ENCODE peak calls at places on chromosomes 13 and 19, in six cellular contexts. K is Peyer's patch, M is body of pancreas, P is A549, X is heart left ventricle, E is tibial nerve. U is an unnamed sample.
A peak's percentile ranks its signal among the peaks of the same experiment; 100 is the strongest.

GRCh38 chr13:38341149-38341692 is 8.4 kb upstream of the UFM1 start:
- DNase-seq in K (no peak), M (no peak), P (no peak), X (no peak), E (no peak), U (no peak)

GRCh38 chr19:39264306-39265290 is 3.6 kb upstream of the IFNL2 start:
- DNase-seq in K (peak; percentile 41), M (no peak), P (no peak), X (no peak), E (no peak), U (no peak)

GRCh38 chr13:26968431-26969335 is 202.9 kb downstream of the USP12 start:
- DNase-seq in K (peak; percentile 80), M (peak; percentile 67), P (no peak), X (no peak), E (no peak), U (peak; percentile 86)

GRCh38 chr13:40271931-40272775 is 394.3 kb downstream of the FOXO1 start:
- DNase-seq in K (peak; percentile 72), M (peak; percentile 41), P (no peak), X (peak; percentile 87), E (peak; percentile 91), U (peak; percentile 38)

GRCh38 chr19:7191946-7192691 is 102.1 kb downstream of the INSR start:
- DNase-seq in K (no peak), M (no peak), P (no peak), X (no peak), E (no peak), U (peak; percentile 19)

GRCh38 chr13:32047088-32047487 is 15.5 kb downstream of the FRY start:
- DNase-seq in K (no peak), M (no peak), P (no peak), X (no peak), E (no peak), U (no peak)

GRCh38 chr13:97191615-97192014 is 30.5 kb upstream of the MBNL2 start:
- DNase-seq in K (no peak), M (no peak), P (no peak), X (no peak), E (no peak), U (no peak)

GRCh38 chr19:34155686-34156085 is 16.6 kb upstream of the LSM14A start:
- DNase-seq in K (no peak), M (no peak), P (no peak), X (no peak), E (no peak), U (no peak)

GRCh38 chr13:113854238-113855011 is 9.5 kb downstream of the GAS6 start:
- DNase-seq in K (peak; percentile 41), M (peak; percentile 13), P (no peak), X (peak; percentile 82), E (peak; percentile 43), U (no peak)

GRCh38 chr19:8321067-8321759 is at the start of the genes NDUFA7 and RPS28:
- DNase-seq in K (peak; percentile 99), M (peak; percentile 98), P (peak; percentile 50), X (peak; percentile 98), E (peak; percentile 97), U (peak; percentile 98)
- TF ChIP-seq POLR2A in K (peak; percentile 97), M (peak; percentile 97), P (peak; percentile 81), X (peak; percentile 12), E (peak; percentile 82), U (peak; percentile 97)

GRCh38 chr19:11236324-11237301 is 2.8 kb upstream of the ANGPTL8 start:
- DNase-seq in K (no peak), M (no peak), P (no peak), X (no peak), E (no peak), U (no peak)
- TF ChIP-seq POLR2A in K (no peak), M (no peak), P (no peak), X (no peak), E (no peak), U (no peak)

GRCh38 chr19:49866933-49867782 is at the start of gene PNKP:
- DNase-seq in K (peak; percentile 95), M (peak; percentile 80), P (peak; percentile 96), X (peak; percentile 95), E (peak; percentile 88), U (peak; percentile 92)
- TF ChIP-seq POLR2A in K (peak; percentile 56), M (peak; percentile 76), P (peak; percentile 61), X (no peak), E (no peak), U (peak; percentile 77)

GRCh38 chr13:50916701-50917184 is 7.2 kb downstream of the RNASEH2B start:
- DNase-seq in K (peak; percentile 57), M (no peak), P (no peak), X (peak; percentile 27), E (no peak), U (no peak)
- TF ChIP-seq POLR2A in K (no peak), M (no peak), P (no peak), X (no peak), E (no peak), U (no peak)

GRCh38 chr19:2543463-2544442 is 67.8 kb downstream of the GADD45B start:
- DNase-seq in K (peak; percentile 93), M (peak; percentile 94), P (peak; percentile 73), X (peak; percentile 97), E (peak; percentile 88), U (peak; percentile 90)

GRCh38 chr19:2538096-2538757 is 62.3 kb downstream of the GADD45B start:
- DNase-seq in K (no peak), M (no peak), P (no peak), X (no peak), E (no peak), U (no peak)

GRCh38 chr19:2540251-2540645 is 64.3 kb downstream of the GADD45B start:
- DNase-seq in K (no peak), M (no peak), P (no peak), X (no peak), E (no peak), U (no peak)

GRCh38 chr19:2542341-2543069 is 66.6 kb downstream of the GADD45B start:
- DNase-seq in K (no peak), M (no peak), P (no peak), X (no peak), E (no peak), U (peak; percentile 34)

DNA sequence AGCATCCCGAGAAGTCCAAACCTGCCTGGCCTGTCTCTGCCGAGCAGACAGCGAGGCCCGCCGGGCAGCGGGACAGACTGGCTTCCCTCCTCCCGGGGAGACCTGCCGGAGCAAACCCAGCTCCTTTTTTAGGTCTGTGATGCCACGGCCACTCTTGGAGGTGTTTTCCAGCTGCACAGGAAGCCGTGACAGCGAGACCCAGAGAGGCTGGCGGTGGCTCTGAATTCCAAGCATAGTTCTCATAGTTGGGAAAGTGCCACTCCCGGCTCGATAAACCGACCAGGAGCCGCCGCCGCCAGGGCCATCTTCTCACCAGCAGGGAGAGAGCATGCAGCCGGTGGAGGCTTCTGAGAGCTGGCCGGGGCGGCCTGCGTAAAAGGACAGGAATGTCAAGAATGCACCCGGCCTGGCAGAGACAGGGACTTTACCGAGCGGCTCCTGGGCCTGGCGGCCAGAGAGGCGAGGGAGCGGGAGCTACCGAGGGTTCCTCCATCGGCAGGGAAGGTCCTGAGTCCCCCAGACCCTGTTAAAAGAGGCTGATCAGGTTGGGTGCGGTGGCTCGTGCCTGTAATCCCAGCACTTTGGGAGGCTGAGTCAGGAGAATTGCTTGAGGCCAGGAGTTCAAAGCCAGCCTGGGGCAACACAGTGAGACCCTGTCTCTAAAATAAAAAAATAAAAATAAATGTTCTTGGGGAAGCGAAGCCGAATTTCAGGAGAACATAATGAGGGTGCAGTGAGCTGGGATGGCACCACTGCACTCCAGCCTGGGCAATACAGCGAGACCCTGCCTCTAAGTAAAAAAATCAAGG is 64.9 kb downstream of the GADD45B start:
- DNase-seq in K (peak; percentile 90), M (peak; percentile 80), P (peak; percentile 87), X (peak; percentile 94), E (peak; percentile 78), U (peak; percentile 82)
- TF ChIP-seq POLR2A in K (no peak), M (peak; percentile 75), P (no peak), X (no peak), E (no peak), U (no peak)

GRCh38 chr13:24929196-24929595 is 165.2 kb downstream of the RNF17 start:
- DNase-seq in K (no peak), M (no peak), P (no peak), X (no peak), E (no peak), U (no peak)

GRCh38 chr13:24927810-24928404 is 163.9 kb downstream of the RNF17 start:
- DNase-seq in K (no peak), M (no peak), P (no peak), X (no peak), E (no peak), U (no peak)

DNA sequence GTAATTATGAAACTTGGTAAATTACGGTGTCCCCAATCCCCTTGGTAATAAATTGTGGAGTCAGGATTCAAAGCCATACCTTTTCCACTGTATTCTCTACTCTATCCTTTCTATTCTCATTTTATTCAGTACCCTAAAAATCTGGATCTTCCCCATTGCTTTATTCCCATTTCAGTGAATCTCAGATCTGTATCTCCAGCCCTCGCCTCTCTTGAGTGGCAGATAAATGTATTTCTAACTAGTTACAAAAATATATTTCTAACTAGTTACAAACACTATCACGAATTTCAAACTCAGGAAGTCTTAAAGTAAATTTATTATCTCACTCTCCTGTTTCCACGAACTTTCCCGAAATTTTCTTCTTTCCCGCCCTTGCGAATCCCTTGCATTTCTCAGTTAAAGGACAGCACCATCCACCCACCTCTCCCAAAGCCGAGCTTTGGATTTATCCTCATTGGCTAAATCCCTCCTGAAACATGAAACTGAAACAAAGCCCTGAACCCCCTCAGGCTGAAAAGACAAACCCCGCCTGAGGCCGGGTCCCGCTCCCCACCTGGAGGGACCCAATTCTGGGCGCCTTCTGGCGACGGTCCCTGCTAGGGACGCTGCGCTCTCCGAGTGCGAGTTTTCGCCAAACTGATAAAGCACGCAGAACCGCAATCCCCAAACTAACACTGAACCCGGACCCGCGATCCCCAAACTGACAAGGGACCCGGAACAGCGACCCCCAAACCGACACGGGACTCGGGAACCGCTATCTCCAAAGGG is 164.3 kb upstream of the PABPC3 start:
- DNase-seq in K (no peak), M (no peak), P (no peak), X (no peak), E (no peak), U (no peak)
- TF ChIP-seq POLR2A in K (no peak), M (no peak), P (no peak), X (no peak), E (no peak), U (no peak)

GRCh38 chr19:17202713-17203112 is 12.4 kb upstream of the USE1 start:
- DNase-seq in K (no peak), M (no peak), P (no peak), X (no peak), E (no peak), U (no peak)
- TF ChIP-seq POLR2A in K (no peak), M (no peak), P (no peak), X (no peak), E (no peak), U (no peak)

GRCh38 chr13:94599877-94600276 is 1.8 kb upstream of the GPR180 start:
- DNase-seq in K (no peak), M (no peak), P (no peak), X (no peak), E (no peak), U (no peak)
- TF ChIP-seq POLR2A in K (no peak), M (no peak), P (no peak), X (no peak), E (no peak), U (no peak)

GRCh38 chr19:531009-531752 is 379 bp upstream of the CDC34 start:
- DNase-seq in K (peak; percentile 91), M (peak; percentile 88), P (peak; percentile 79), X (peak; percentile 90), E (peak; percentile 52), U (peak; percentile 90)
- TF ChIP-seq POLR2A in K (peak; percentile 57), M (peak; percentile 31), P (peak; percentile 32), X (no peak), E (no peak), U (peak; percentile 38)